ENCODE peak calls at places on chromosomes 4 and X, in six cellular contexts. E is HL-60; U is H9; B is ovary; R is right lobe of liver; X is CD4-positive, alpha-beta memory T cell. C is an unnamed sample.

GRCh38 chrX:386768-387575 is at the start of gene PPP2R3B:
- DNase-seq in E (peak), U (peak), B (peak), R (peak), X (peak), C (no peak)

GRCh38 chr4:66653937-66654336 is 891.4 kb downstream of the CENPC start:
- DNase-seq in E (no peak), U (no peak), B (no peak), R (no peak), X (no peak), C (no peak)

GRCh38 chrX:153736071-153736820 is 11.6 kb downstream of the ABCD1 start:
- DNase-seq in E (no peak), U (no peak), B (no peak), R (no peak), X (no peak), C (no peak)

GRCh38 chr4:128916832-128917231 is 107.3 kb downstream of the JADE1 start:
- DNase-seq in E (peak), U (no peak), B (no peak), R (no peak), X (no peak), C (no peak)

GRCh38 chrX:114508836-114509235 is 75.0 kb upstream of the HTR2C start:
- DNase-seq in E (no peak), U (no peak), B (no peak), R (no peak), X (no peak), C (no peak)

GRCh38 chrX:107716045-107716684 is 59.4 kb downstream of the TSC22D3 start:
- DNase-seq in E (no peak), U (peak), B (no peak), R (peak), X (peak), C (no peak)

GRCh38 chr4:132114885-132115284 is 1034.2 kb upstream of the PCDH10 start:
- DNase-seq in E (no peak), U (no peak), B (no peak), R (no peak), X (no peak), C (no peak)

GRCh38 chrX:46704767-46705386 is 54.0 kb downstream of the SLC9A7 start:
- DNase-seq in E (no peak), U (no peak), B (no peak), R (no peak), X (no peak), C (no peak)

GRCh38 chrX:17038681-17039161 is 92.3 kb downstream of the REPS2 start:
- DNase-seq in E (no peak), U (no peak), B (peak), R (no peak), X (no peak), C (no peak)

GRCh38 chrX:72273718-72274117 is 3.3 kb downstream of the RPS4X start:
- DNase-seq in E (no peak), U (no peak), B (no peak), R (no peak), X (no peak), C (no peak)

GRCh38 chr4:5710065-5710961 is 688 bp upstream of the EVC start:
- DNase-seq in E (no peak), U (no peak), B (no peak), R (no peak), X (no peak), C (no peak)

GRCh38 chr4:185887125-185887524 is 75.1 kb upstream of the SORBS2 start:
- DNase-seq in E (no peak), U (no peak), B (no peak), R (no peak), X (no peak), C (no peak)

GRCh38 chrX:21225643-21226042 is 148.6 kb upstream of the CNKSR2 start:
- DNase-seq in E (no peak), U (no peak), B (no peak), R (no peak), X (no peak), C (no peak)

GRCh38 chrX:71637253-71637618 is 18.9 kb upstream of the CXCR3 start:
- DNase-seq in E (no peak), U (no peak), B (no peak), R (no peak), X (no peak), C (no peak)

GRCh38 chrX:74383611-74384010 is 37.7 kb upstream of the SLC16A2 start:
- DNase-seq in E (peak), U (peak), B (peak), R (no peak), X (no peak), C (peak)

GRCh38 chrX:57752866-57753265 is 72.8 kb upstream of the NLRP2B start:
- DNase-seq in E (no peak), U (peak), B (no peak), R (no peak), X (no peak), C (no peak)

GRCh38 chrX:25049971-25050370 is 34.2 kb upstream of the ARX start:
- DNase-seq in E (no peak), U (no peak), B (no peak), R (no peak), X (no peak), C (no peak)

GRCh38 chr4:33268776-33269175 is 2548.6 kb downstream of the PCDH7 start:
- DNase-seq in E (no peak), U (no peak), B (no peak), R (no peak), X (no peak), C (no peak)

GRCh38 chr4:56979674-56980073 is 978 bp downstream of the POLR2B start:
- DNase-seq in E (peak), U (peak), B (no peak), R (no peak), X (peak), C (no peak)

GRCh38 chrX:43526206-43526605 is 129.9 kb upstream of the MAOA start:
- DNase-seq in E (peak), U (no peak), B (no peak), R (no peak), X (no peak), C (no peak)

GRCh38 chr4:179605196-179605595 is 2163.0 kb upstream of the AGA start:
- DNase-seq in E (no peak), U (no peak), B (no peak), R (no peak), X (no peak), C (no peak)

DNA sequence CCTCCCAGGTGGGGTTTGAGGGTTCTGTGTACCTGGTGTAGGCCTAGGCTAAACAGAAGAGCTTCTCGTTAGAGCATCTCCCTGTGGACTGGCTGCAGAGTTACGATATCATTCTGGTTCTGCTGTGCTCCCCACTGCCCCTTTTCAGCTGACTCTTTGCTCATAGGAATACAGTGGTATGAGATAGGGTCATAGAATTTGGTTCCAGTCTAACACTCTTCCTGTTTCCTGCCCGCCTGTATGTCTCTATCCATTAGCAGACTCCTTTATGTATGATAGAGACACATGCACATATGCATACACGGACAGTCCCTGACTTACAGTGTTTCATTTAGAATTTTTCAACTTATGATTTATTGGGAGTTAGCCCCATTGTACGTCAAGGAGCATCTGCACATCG is 15.3 kb downstream of the RNF4 start:
- DNase-seq in E (peak), U (no peak), B (no peak), R (no peak), X (no peak), C (no peak)
- H3K27ac ChIP-seq in E (no peak), U (no peak), B (no peak), R (peak), X (peak), C (no peak)

GRCh38 chrX:5752831-5753230 is 475.8 kb downstream of the NLGN4X start:
- DNase-seq in E (no peak), U (no peak), B (no peak), R (no peak), X (no peak), C (no peak)
- H3K27ac ChIP-seq in E (no peak), U (no peak), B (no peak), R (no peak), X (no peak), C (no peak)

DNA sequence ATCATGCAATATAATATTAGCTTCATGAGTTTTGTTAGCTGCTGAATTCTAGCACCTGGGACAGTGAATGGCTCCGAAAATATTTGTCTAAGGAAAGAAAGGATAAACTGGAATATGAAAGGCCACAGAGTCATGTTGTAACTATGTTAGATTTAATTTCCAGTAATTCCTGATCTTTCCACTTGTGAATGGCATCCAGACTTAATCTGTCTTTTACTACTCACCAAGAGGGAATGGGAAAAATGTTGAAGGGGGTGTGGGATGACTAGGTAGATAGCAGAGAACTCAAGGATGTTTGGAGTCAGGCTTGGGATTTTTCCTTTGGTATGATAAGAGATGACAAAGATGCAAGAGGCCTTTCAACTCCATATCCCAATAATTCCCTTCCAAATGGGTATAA is 9.4 kb downstream of the ADH6 start:
- DNase-seq in E (no peak), U (no peak), B (no peak), R (no peak), X (no peak), C (no peak)
- H3K27ac ChIP-seq in E (no peak), U (no peak), B (no peak), R (peak), X (no peak), C (no peak)

GRCh38 chr4:6915041-6916005 is 5.7 kb downstream of the TBC1D14 start:
- DNase-seq in E (no peak), U (no peak), B (no peak), R (no peak), X (no peak), C (no peak)
- H3K27ac ChIP-seq in E (no peak), U (no peak), B (no peak), R (no peak), X (no peak), C (no peak)

GRCh38 chr4:89878611-89879010 is 16.0 kb upstream of the MMRN1 start:
- DNase-seq in E (no peak), U (no peak), B (no peak), R (no peak), X (no peak), C (no peak)
- H3K27ac ChIP-seq in E (no peak), U (no peak), B (no peak), R (no peak), X (no peak), C (no peak)

DNA sequence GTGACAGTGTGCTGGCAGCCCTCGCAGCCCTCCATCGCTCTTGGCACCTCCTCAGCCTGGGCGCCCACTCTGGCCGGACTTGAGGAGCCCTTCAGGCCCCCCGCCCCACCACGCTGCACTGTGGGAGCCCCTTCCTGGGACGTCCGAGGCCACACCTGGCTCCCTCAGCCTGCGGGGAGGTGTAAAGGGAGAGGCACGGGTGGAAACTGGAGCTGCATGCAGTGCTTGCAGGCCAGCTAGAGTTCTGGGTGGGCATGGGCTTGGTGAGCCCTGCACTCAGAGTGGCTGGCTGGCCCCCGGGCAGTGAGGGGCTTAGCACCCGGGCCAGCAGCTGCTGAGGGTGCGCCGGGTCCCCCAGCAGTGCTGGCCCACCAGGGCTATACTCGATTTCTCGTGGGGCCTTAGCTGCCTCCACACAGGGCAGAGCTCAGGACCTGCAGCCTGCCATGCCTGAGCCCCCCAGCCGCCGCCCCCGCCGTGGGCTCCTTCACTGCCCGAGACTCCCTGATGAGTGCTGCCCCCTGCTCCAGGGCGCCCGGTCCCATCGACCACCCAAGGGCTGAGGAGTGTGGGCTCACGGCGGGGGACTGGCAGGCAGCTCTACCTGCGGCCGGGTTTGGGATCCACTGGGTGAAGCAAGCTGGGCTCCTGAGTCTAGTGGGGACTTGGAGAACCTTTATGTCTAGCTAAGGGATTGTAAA is 1672.7 kb upstream of the PCDH7 start:
- DNase-seq in E (no peak), U (no peak), B (no peak), R (peak), X (no peak), C (no peak)
- H3K27ac ChIP-seq in E (no peak), U (no peak), B (no peak), R (no peak), X (no peak), C (no peak)

GRCh38 chr4:173545440-173545839 is 15.4 kb upstream of the HAND2 start:
- DNase-seq in E (no peak), U (no peak), B (no peak), R (no peak), X (no peak), C (no peak)

GRCh38 chr4:173543266-173543665 is 13.2 kb upstream of the HAND2 start:
- DNase-seq in E (no peak), U (no peak), B (no peak), R (no peak), X (no peak), C (no peak)

GRCh38 chr4:173547889-173548288 is 17.9 kb upstream of the HAND2 start:
- DNase-seq in E (peak), U (no peak), B (no peak), R (no peak), X (no peak), C (no peak)

DNA sequence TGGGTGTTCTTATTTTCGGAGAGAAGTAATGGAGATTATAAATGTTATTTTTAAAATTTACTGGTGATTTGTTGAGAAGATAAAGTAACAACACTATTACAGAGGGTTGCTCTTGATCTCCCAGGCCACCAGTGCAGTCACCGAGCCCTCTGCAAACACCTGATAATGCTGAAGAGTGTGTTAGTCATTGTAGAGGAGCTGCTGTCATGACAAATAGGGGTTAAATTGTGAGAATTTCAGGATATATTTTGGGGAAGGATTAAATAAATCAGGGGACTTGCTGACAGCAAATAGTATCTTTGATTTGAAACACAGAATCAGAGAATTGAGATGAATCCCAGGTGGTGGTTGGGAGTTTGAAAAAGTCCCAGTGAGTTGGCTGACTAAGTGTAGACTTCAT is 16.7 kb upstream of the HAND2 start:
- DNase-seq in E (no peak), U (no peak), B (no peak), R (no peak), X (no peak), C (no peak)
- H3K27ac ChIP-seq in E (no peak), U (no peak), B (no peak), R (no peak), X (no peak), C (no peak)

GRCh38 chr4:54643172-54643571 is 14.6 kb upstream of the KIT start:
- DNase-seq in E (no peak), U (no peak), B (no peak), R (no peak), X (no peak), C (no peak)
- H3K27ac ChIP-seq in E (no peak), U (no peak), B (no peak), R (no peak), X (no peak), C (no peak)

GRCh38 chr4:54625391-54625790 is 32.4 kb upstream of the KIT start:
- DNase-seq in E (no peak), U (no peak), B (peak), R (no peak), X (no peak), C (no peak)
- H3K27ac ChIP-seq in E (no peak), U (no peak), B (no peak), R (no peak), X (no peak), C (no peak)

DNA sequence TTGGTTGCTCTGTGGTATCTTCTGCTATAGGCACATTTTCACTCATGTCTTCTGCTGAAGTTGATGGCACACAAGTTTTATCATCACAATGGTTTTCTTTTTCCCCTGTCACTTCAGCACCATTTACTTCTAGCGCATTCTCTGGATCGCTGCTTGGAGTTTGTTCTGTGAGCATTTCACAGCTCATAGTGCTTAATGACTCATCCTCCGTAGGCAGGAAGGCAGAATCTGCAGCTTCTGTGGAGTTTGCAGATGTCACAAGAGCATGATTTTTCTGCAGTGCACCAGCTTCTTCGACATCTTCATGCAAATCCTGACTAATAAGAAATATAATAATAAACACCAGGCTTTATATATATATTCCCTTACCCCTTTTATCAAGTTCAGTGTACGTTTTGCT is 83.6 kb downstream of the CHM start:
- DNase-seq in E (no peak), U (no peak), B (no peak), R (no peak), X (no peak), C (no peak)
- H3K27ac ChIP-seq in E (no peak), U (no peak), B (no peak), R (no peak), X (no peak), C (no peak)